ENCODE peak calls at places on chromosomes 1 and 21, in five cellular contexts. One of them, this sample, is unnamed.

GRCh38 chr1:11525151-11525505 is 46.2 kb downstream of the DISP3 start:
- DNase-seq in H9: no peak
- DNase-seq in mesendoderm: no peak
- DNase-seq in neuronal stem cell: no peak
- DNase-seq in H1: no peak
- DNase-seq in this sample: no peak

GRCh38 chr1:76830373-76830772 is 36.9 kb upstream of the ST6GALNAC5 start:
- DNase-seq in H9: no peak
- DNase-seq in mesendoderm: no peak
- DNase-seq in neuronal stem cell: no peak
- DNase-seq in H1: no peak
- DNase-seq in this sample: no peak

GRCh38 chr1:232620356-232620841 is 9.5 kb downstream of the SIPA1L2 start:
- DNase-seq in H9: peak
- DNase-seq in mesendoderm: peak
- DNase-seq in neuronal stem cell: no peak
- DNase-seq in H1: no peak
- DNase-seq in this sample: peak

GRCh38 chr1:45306905-45307304 is 19.8 kb upstream of the HPDL start:
- DNase-seq in H9: no peak
- DNase-seq in mesendoderm: no peak
- DNase-seq in neuronal stem cell: no peak
- DNase-seq in H1: no peak
- DNase-seq in this sample: no peak

GRCh38 chr1:109567823-109568222 is 19.4 kb downstream of the GNAI3 start:
- DNase-seq in H9: no peak
- DNase-seq in mesendoderm: no peak
- DNase-seq in neuronal stem cell: no peak
- DNase-seq in H1: no peak
- DNase-seq in this sample: no peak

GRCh38 chr1:159829822-159830455 is 3.3 kb downstream of the SLAMF8 start:
- DNase-seq in H9: no peak
- DNase-seq in mesendoderm: peak
- DNase-seq in neuronal stem cell: no peak
- DNase-seq in H1: no peak
- DNase-seq in this sample: peak

GRCh38 chr1:158818991-158819405 is 12.2 kb upstream of the MNDA start:
- DNase-seq in H9: no peak
- DNase-seq in mesendoderm: no peak
- DNase-seq in neuronal stem cell: no peak
- DNase-seq in H1: no peak
- DNase-seq in this sample: no peak

GRCh38 chr1:176643536-176643935 is 180.6 kb downstream of the PAPPA2 start:
- DNase-seq in H9: no peak
- DNase-seq in mesendoderm: no peak
- DNase-seq in neuronal stem cell: no peak
- DNase-seq in H1: no peak
- DNase-seq in this sample: peak

GRCh38 chr1:162072770-162073169 is 3.3 kb downstream of the NOS1AP start:
- DNase-seq in H9: no peak
- DNase-seq in mesendoderm: no peak
- DNase-seq in neuronal stem cell: no peak
- DNase-seq in H1: no peak
- DNase-seq in this sample: no peak

GRCh38 chr21:32869459-32869858 is 97.9 kb upstream of the PAXBP1 start:
- DNase-seq in H9: no peak
- DNase-seq in mesendoderm: no peak
- DNase-seq in neuronal stem cell: no peak
- DNase-seq in H1: no peak
- DNase-seq in this sample: no peak

GRCh38 chr1:55039342-55040082 is at the start of gene PCSK9:
- DNase-seq in H9: peak
- DNase-seq in mesendoderm: peak
- DNase-seq in neuronal stem cell: peak
- DNase-seq in H1: no peak
- DNase-seq in this sample: no peak

GRCh38 chr1:231512147-231512698 is 16.2 kb upstream of the TSNAX start:
- DNase-seq in H9: no peak
- DNase-seq in mesendoderm: no peak
- DNase-seq in neuronal stem cell: no peak
- DNase-seq in H1: no peak
- DNase-seq in this sample: peak

GRCh38 chr1:5620997-5621396 is 371.2 kb downstream of the NPHP4 start:
- DNase-seq in H9: peak
- DNase-seq in mesendoderm: peak
- DNase-seq in neuronal stem cell: peak
- DNase-seq in H1: peak
- DNase-seq in this sample: no peak

GRCh38 chr1:199759268-199759724 is 268.2 kb upstream of the NR5A2 start:
- DNase-seq in H9: no peak
- DNase-seq in mesendoderm: peak
- DNase-seq in neuronal stem cell: no peak
- DNase-seq in H1: no peak
- DNase-seq in this sample: peak

GRCh38 chr1:71882241-71883036 is 399.9 kb downstream of the NEGR1 start:
- DNase-seq in H9: no peak
- DNase-seq in mesendoderm: no peak
- DNase-seq in neuronal stem cell: no peak
- DNase-seq in H1: no peak
- DNase-seq in this sample: peak

GRCh38 chr1:216173315-216173714 is 249.9 kb downstream of the USH2A start:
- DNase-seq in H9: no peak
- DNase-seq in mesendoderm: no peak
- DNase-seq in neuronal stem cell: no peak
- DNase-seq in H1: no peak
- DNase-seq in this sample: peak

GRCh38 chr1:35935989-35936388 is 5.1 kb downstream of the AGO3 start:
- DNase-seq in H9: no peak
- DNase-seq in mesendoderm: no peak
- DNase-seq in neuronal stem cell: no peak
- DNase-seq in H1: no peak
- DNase-seq in this sample: no peak

GRCh38 chr1:155643230-155643629 is 33.2 kb downstream of the MSTO1 start:
- DNase-seq in H9: no peak
- DNase-seq in mesendoderm: no peak
- DNase-seq in neuronal stem cell: no peak
- DNase-seq in H1: no peak
- DNase-seq in this sample: no peak

DNA sequence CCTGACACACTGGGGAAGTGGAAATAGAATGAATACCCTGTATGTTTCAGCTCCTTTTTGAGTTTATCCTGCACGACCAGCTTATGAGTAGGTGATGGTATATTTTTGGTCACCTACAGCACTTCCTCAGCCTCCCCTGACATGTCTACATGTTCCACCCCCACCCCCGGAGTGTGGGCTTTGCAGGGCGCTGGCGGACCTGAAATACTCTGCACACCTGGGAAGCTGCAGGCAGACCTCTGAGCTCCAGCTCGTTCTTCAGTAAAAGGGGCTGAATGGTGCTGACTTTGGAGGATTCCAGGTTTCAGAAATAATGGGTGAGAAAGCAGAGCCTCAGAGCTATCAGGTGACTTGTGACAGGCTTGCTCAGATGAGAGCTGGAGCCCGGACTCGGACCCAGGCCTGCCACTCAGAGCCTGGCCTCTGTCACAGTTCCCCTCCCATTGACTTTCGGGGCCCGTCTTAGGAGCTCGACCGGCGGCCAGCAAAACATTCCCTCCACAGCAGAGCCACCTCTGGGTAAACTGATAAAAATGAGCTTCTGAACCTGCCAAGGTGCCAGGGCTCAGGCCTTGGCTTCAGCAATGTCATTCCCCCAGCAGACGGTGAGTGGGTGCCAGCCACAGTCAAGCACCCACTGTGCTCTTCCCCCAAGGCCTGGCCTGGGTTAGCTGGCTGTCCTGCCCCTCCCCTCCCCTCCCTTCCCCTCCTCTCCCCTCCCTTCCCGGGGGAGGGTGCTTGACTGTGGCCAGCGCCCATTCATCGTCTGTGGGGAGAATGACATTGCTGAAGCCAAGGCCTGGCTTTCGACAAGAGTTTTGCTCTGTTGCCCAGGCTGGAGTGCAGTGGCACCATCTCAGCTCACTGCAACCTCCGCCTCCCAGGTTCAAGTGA is 30.1 kb downstream of the DOP1B start:
- DNase-seq in H9: peak
- DNase-seq in mesendoderm: no peak
- DNase-seq in neuronal stem cell: no peak
- DNase-seq in H1: no peak
- DNase-seq in this sample: no peak
- H2BK15ac ChIP-seq in H9: no peak
- H2BK15ac ChIP-seq in mesendoderm: no peak
- H2BK15ac ChIP-seq in neuronal stem cell: no peak
- H2BK15ac ChIP-seq in H1: no peak
- H2BK15ac ChIP-seq in this sample: no peak

GRCh38 chr21:42093991-42094417 is 22.9 kb downstream of the UMODL1 start:
- DNase-seq in H9: no peak
- DNase-seq in mesendoderm: no peak
- DNase-seq in neuronal stem cell: no peak
- DNase-seq in H1: no peak
- DNase-seq in this sample: peak

GRCh38 chr21:42095581-42095980 is 24.5 kb downstream of the UMODL1 start:
- DNase-seq in H9: no peak
- DNase-seq in mesendoderm: no peak
- DNase-seq in neuronal stem cell: no peak
- DNase-seq in H1: no peak
- DNase-seq in this sample: no peak

GRCh38 chr21:42091899-42092508 is 20.9 kb downstream of the UMODL1 start:
- DNase-seq in H9: peak
- DNase-seq in mesendoderm: peak
- DNase-seq in neuronal stem cell: no peak
- DNase-seq in H1: no peak
- DNase-seq in this sample: no peak

GRCh38 chr21:42094811-42095210 is 23.7 kb downstream of the UMODL1 start:
- DNase-seq in H9: no peak
- DNase-seq in mesendoderm: no peak
- DNase-seq in neuronal stem cell: no peak
- DNase-seq in H1: no peak
- DNase-seq in this sample: no peak

DNA sequence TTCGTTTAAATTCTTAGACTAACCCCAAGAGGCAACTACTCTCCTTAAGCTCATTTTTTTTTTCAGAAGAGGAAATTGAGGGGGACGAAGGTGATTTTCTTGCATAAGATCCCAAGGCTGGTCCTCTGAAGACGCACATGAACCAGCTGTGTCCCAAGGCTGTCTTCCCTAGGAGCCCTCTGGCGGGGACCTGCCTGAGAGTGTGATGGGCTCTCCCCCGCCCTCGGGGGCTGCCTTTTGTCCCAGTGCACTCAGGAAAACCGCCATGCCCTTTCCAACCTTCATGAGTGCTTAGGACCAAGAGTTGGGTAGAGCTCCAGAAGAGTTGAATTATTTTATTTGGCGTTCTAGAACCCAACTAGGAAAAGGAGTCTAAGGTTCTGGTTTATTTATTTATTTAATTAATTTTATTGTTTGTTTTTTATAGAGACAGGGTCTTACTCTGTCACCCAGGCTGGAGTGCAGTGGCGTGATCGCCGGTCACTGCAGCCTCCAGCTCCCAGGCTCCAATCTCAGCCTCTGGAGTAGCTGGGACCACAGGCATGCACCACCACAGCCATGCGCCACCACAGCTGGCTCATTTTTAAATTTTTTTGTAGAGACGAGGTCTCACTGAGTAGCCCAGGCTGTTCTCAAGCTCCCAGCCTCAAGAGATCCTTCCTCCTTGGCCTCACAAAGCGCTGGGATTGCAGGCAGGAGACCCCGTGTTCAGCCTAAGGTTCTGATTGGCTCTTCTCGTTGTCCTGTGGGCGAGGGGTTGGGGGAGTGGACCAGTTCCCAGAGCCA is 21.9 kb downstream of the UMODL1 start:
- DNase-seq in H9: no peak
- DNase-seq in mesendoderm: peak
- DNase-seq in neuronal stem cell: no peak
- DNase-seq in H1: no peak
- DNase-seq in this sample: no peak
- H2BK15ac ChIP-seq in H9: no peak
- H2BK15ac ChIP-seq in mesendoderm: no peak
- H2BK15ac ChIP-seq in neuronal stem cell: no peak
- H2BK15ac ChIP-seq in H1: no peak
- H2BK15ac ChIP-seq in this sample: peak

GRCh38 chr1:206469411-206469932 is 804 bp upstream of the IKBKE start:
- DNase-seq in H9: no peak
- DNase-seq in mesendoderm: peak
- DNase-seq in neuronal stem cell: no peak
- DNase-seq in H1: no peak
- DNase-seq in this sample: no peak

GRCh38 chr1:206468571-206468970 is 1.7 kb upstream of the IKBKE start:
- DNase-seq in H9: no peak
- DNase-seq in mesendoderm: peak
- DNase-seq in neuronal stem cell: no peak
- DNase-seq in H1: no peak
- DNase-seq in this sample: no peak

GRCh38 chr1:206471415-206471801 is 1.1 kb downstream of the IKBKE start:
- DNase-seq in H9: no peak
- DNase-seq in mesendoderm: peak
- DNase-seq in neuronal stem cell: no peak
- DNase-seq in H1: no peak
- DNase-seq in this sample: no peak

GRCh38 chr1:206470692-206471414 is 577 bp downstream of the IKBKE start:
- DNase-seq in H9: peak
- DNase-seq in mesendoderm: peak
- DNase-seq in neuronal stem cell: no peak
- DNase-seq in H1: no peak
- DNase-seq in this sample: peak

GRCh38 chr1:206469933-206470691 is at the start of gene IKBKE:
- DNase-seq in H9: peak
- DNase-seq in mesendoderm: peak
- DNase-seq in neuronal stem cell: no peak
- DNase-seq in H1: no peak
- DNase-seq in this sample: peak
- H2BK15ac ChIP-seq in H9: no peak
- H2BK15ac ChIP-seq in mesendoderm: no peak
- H2BK15ac ChIP-seq in neuronal stem cell: peak
- H2BK15ac ChIP-seq in H1: peak
- H2BK15ac ChIP-seq in this sample: peak

DNA sequence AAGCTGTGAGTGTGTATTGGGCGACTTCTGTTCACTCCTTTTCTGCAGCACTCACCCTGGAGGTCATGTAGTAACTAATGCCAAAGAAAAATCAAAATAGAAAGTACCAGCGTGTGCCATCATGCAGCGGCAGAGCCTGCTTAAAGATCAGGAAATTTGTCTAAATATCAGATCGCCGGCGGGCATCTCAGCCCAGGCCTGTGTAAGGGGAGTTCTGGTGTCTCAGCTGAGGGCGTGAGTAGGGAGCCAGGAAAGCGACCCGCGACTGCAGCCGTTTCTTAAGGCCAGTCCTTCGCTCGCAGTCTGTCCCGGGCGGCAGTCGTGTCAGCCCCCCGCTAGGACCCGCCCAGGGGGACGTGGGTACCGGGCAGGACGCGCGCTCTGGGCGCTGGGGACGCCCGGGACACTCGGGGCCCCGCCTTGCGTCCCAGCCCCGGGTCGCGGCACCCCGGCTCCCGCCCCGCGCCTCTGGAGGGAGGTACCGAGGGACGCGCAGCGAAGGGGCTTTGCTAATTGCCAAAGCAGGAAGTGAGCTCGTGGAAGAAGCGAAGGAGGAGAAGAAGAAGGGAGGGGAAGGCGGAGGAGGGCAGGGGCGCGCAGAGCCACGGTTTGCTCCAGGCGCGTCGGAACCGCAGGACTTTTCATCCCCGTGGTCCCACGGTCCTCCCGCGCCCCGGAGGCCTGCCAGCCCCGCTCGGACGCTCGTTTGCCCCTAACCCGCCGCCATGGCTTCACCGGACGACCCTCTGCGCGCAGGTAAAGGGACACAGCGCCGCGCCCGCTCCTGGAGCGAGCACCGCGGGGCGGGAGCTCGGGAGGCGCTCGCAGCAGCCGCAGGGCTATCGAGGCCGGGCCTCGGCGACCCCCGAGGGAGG is 1.1 kb downstream of the EDARADD start:
- DNase-seq in H9: peak
- DNase-seq in mesendoderm: peak
- DNase-seq in neuronal stem cell: peak
- DNase-seq in H1: no peak
- DNase-seq in this sample: no peak
- H2BK15ac ChIP-seq in H9: peak
- H2BK15ac ChIP-seq in mesendoderm: no peak
- H2BK15ac ChIP-seq in neuronal stem cell: peak
- H2BK15ac ChIP-seq in H1: no peak
- H2BK15ac ChIP-seq in this sample: no peak

This sample was measured in IMR-90.